ENCODE peak calls at places on chromosomes 3 and 15, in four cellular contexts. H is occipital lobe, J is endothelial cell of umbilical vein, N is fibroblast of lung. U is an unnamed sample.
A peak's percentile ranks its signal among the peaks of the same experiment; 100 is the strongest.

GRCh38 chr3:37237252-37237651 is 62.9 kb upstream of the LRRFIP2 start:
- DNase-seq in H (no peak), J (no peak), N (peak; percentile 44), U (no peak)

GRCh38 chr3:35524851-35525250 is 114.5 kb upstream of the ARPP21 start:
- DNase-seq in H (no peak), J (no peak), N (no peak), U (no peak)

GRCh38 chr3:72317491-72317890 is 530.8 kb downstream of the SHQ1 start:
- DNase-seq in H (no peak), J (peak; percentile 53), N (peak; percentile 34), U (no peak)

GRCh38 chr3:111667621-111668239 is 72.6 kb upstream of the ZBED2 start:
- DNase-seq in H (no peak), J (peak; percentile 50), N (peak; percentile 34), U (peak; percentile 8)

GRCh38 chr15:34582461-34583357 is 742 bp downstream of the GOLGA8B start:
- DNase-seq in H (no peak), J (peak; percentile 42), N (peak; percentile 30), U (no peak)

GRCh38 chr15:66982816-66983215 is 82.6 kb upstream of the SMAD3 start:
- DNase-seq in H (no peak), J (no peak), N (no peak), U (no peak)

GRCh38 chr3:30872879-30873278 is 21.6 kb downstream of the GADL1 start:
- DNase-seq in H (no peak), J (no peak), N (no peak), U (no peak)

GRCh38 chr15:32113224-32113623 is 82.9 kb downstream of the CHRNA7 start:
- DNase-seq in H (no peak), J (no peak), N (no peak), U (no peak)

GRCh38 chr3:122387709-122388108 is 3.7 kb downstream of the FAM162A start:
- DNase-seq in H (no peak), J (no peak), N (no peak), U (no peak)

GRCh38 chr3:30649572-30650310 is 43.3 kb downstream of the TGFBR2 start:
- DNase-seq in H (no peak), J (no peak), N (peak; percentile 44), U (no peak)

GRCh38 chr3:146160964-146161724 is at the start of gene PLOD2:
- DNase-seq in H (peak; percentile 66), J (peak; percentile 90), N (peak; percentile 92), U (peak; percentile 56)

GRCh38 chr15:70301396-70301795 is 203.7 kb upstream of the TLE3 start:
- DNase-seq in H (no peak), J (no peak), N (no peak), U (no peak)

GRCh38 chr3:24562874-24563273 is 68.2 kb upstream of the THRB start:
- DNase-seq in H (no peak), J (no peak), N (peak; percentile 1), U (no peak)

GRCh38 chr3:153599685-153600084 is 437.7 kb downstream of the RAP2B start:
- DNase-seq in H (no peak), J (peak; percentile 87), N (peak; percentile 95), U (peak; percentile 6)

GRCh38 chr3:187594272-187594671 is 75.9 kb downstream of the SST start:
- DNase-seq in H (no peak), J (no peak), N (no peak), U (no peak)

GRCh38 chr3:155018621-155019330 is 61.3 kb upstream of the MME start:
- DNase-seq in H (no peak), J (peak; percentile 58), N (no peak), U (no peak)

GRCh38 chr3:52310861-52311566 is 5.1 kb upstream of the DNAH1 start:
- DNase-seq in H (no peak), J (no peak), N (no peak), U (no peak)

GRCh38 chr3:27279153-27279552 is 90.0 kb downstream of the NEK10 start:
- DNase-seq in H (peak; percentile 1), J (peak; percentile 10), N (peak; percentile 4), U (peak; percentile 59)

GRCh38 chr3:50537421-50538129 is 30.0 kb downstream of the C3orf18 start:
- DNase-seq in H (no peak), J (no peak), N (no peak), U (no peak)

GRCh38 chr15:68417897-68418296 is 14.1 kb downstream of the ITGA11 start:
- DNase-seq in H (no peak), J (no peak), N (peak; percentile 72), U (no peak)

GRCh38 chr15:71203573-71204444 is 88.5 kb downstream of the THSD4 start:
- DNase-seq in H (no peak), J (no peak), N (no peak), U (no peak)

GRCh38 chr15:100715571-100716455 is 113.4 kb downstream of the ASB7 start:
- DNase-seq in H (no peak), J (no peak), N (no peak), U (no peak)

GRCh38 chr15:69074011-69074842 is 59.7 kb downstream of the NOX5 start:
- DNase-seq in H (no peak), J (peak; percentile 70), N (peak; percentile 75), U (no peak)

GRCh38 chr15:60006203-60006782 is 2.2 kb downstream of the FOXB1 start:
- DNase-seq in H (no peak), J (peak; percentile 22), N (peak; percentile 6), U (no peak)

GRCh38 chr3:129992781-129993180 is 18.3 kb downstream of the TRH start:
- DNase-seq in H (no peak), J (no peak), N (no peak), U (no peak)

GRCh38 chr3:123392871-123393620 is 55.8 kb downstream of the ADCY5 start:
- DNase-seq in H (no peak), J (no peak), N (peak; percentile 8), U (no peak)

GRCh38 chr3:126129408-126129891 is 45.5 kb upstream of the SLC41A3 start:
- DNase-seq in H (no peak), J (peak; percentile 90), N (no peak), U (no peak)

GRCh38 chr15:31338879-31339557 is 12.4 kb downstream of the KLF13 start:
- DNase-seq in H (peak; percentile 59), J (peak; percentile 38), N (peak; percentile 83), U (no peak)

GRCh38 chr15:41284425-41285177 is 47.8 kb downstream of the OIP5 start:
- DNase-seq in H (peak; percentile 34), J (peak; percentile 54), N (peak; percentile 24), U (no peak)

GRCh38 chr3:126156468-126156867 is 23.9 kb downstream of the ALDH1L1 start:
- DNase-seq in H (no peak), J (no peak), N (no peak), U (no peak)

GRCh38 chr15:91852741-91853500 is 587 bp upstream of the SLCO3A1 start:
- DNase-seq in H (peak; percentile 65), J (peak; percentile 21), N (peak; percentile 62), U (peak; percentile 88)

GRCh38 chr15:39202641-39203040 is 378.2 kb upstream of the THBS1 start:
- DNase-seq in H (no peak), J (no peak), N (no peak), U (no peak)

GRCh38 chr15:50890751-50891150 is 17.7 kb upstream of the AP4E1 start:
- DNase-seq in H (no peak), J (no peak), N (peak; percentile 22), U (no peak)

GRCh38 chr3:193040836-193041672 is 123.4 kb upstream of the MB21D2 start:
- DNase-seq in H (no peak), J (peak; percentile 43), N (peak; percentile 54), U (peak; percentile 13)

U was measured in hippocampal formation.